ENCODE peak calls at places on chromosome 16, in six cellular contexts. N is neural progenitor cell, H is pancreas, Y is mammary epithelial cell, F is tibial artery, S is AG10803. X is an unnamed sample.

GRCh38 chr16:58638148-58639036 is 8.8 kb upstream of the CNOT1 start:
- DNase-seq in N (peak), H (no peak), Y (peak), F (peak), S (peak), X (no peak)

GRCh38 chr16:29290631-29291247 is 115.8 kb downstream of the NPIPB11 start:
- DNase-seq in N (peak), H (peak), Y (peak), F (peak), S (peak), X (peak)

GRCh38 chr16:2953706-2954105 is 10.4 kb upstream of the KREMEN2 start:
- DNase-seq in N (no peak), H (no peak), Y (no peak), F (no peak), S (no peak), X (no peak)

GRCh38 chr16:17828012-17828411 is 357.3 kb upstream of the XYLT1 start:
- DNase-seq in N (no peak), H (no peak), Y (peak), F (no peak), S (peak), X (no peak)

GRCh38 chr16:30113711-30114333 is 485 bp upstream of the GDPD3 start:
- DNase-seq in N (no peak), H (no peak), Y (peak), F (no peak), S (no peak), X (no peak)

GRCh38 chr16:50309527-50310307 is 43.4 kb downstream of the ADCY7 start:
- DNase-seq in N (no peak), H (peak), Y (no peak), F (peak), S (no peak), X (no peak)

GRCh38 chr16:58678716-58679115 is 5.9 kb downstream of the SLC38A7 start:
- DNase-seq in N (no peak), H (no peak), Y (peak), F (no peak), S (peak), X (no peak)

GRCh38 chr16:49698416-49698815 is 157.5 kb downstream of the ZNF423 start:
- DNase-seq in N (peak), H (no peak), Y (no peak), F (peak), S (no peak), X (peak)

GRCh38 chr16:11349599-11350276 is 4.5 kb downstream of the RMI2 start:
- DNase-seq in N (no peak), H (no peak), Y (peak), F (peak), S (peak), X (no peak)

GRCh38 chr16:47311738-47312505 is 148.9 kb downstream of the ITFG1 start:
- DNase-seq in N (peak), H (no peak), Y (peak), F (no peak), S (peak), X (no peak)

GRCh38 chr16:76226011-76226410 is 51.2 kb upstream of the CNTNAP4 start:
- DNase-seq in N (no peak), H (no peak), Y (no peak), F (no peak), S (no peak), X (no peak)

DNA sequence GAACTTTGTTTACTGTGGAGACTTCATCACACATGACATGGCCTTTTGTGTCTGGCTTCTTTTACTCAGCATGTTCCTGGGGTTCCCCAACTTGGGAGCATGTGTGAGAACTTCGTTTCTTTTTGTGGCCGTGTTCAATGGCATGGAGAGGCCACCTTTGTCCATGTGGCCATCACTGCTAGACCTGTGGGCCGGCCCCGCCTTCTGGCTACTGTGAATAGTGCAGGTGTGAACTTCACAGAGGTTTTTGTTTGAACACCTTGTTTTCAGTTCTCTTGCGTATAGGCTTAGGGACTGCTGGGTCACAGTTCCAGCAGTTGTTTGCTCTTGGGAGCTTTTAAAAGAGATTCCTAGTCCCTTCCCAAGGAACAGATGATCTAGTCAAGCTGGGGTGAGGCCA is 5.7 kb upstream of the SLC38A8 start:
- DNase-seq in N (peak), H (peak), Y (no peak), F (no peak), S (no peak), X (no peak)
- TF ChIP-seq CTCF in N (peak), H (peak), Y (peak), F (no peak), S (no peak), X (peak)

GRCh38 chr16:8625491-8626087 is 4.1 kb downstream of the METTL22 start:
- DNase-seq in N (no peak), H (no peak), Y (no peak), F (no peak), S (no peak), X (no peak)

GRCh38 chr16:8623634-8624033 is 2.1 kb downstream of the METTL22 start:
- DNase-seq in N (no peak), H (no peak), Y (peak), F (no peak), S (peak), X (no peak)

GRCh38 chr16:8628981-8629725 is 7.7 kb downstream of the METTL22 start:
- DNase-seq in N (no peak), H (no peak), Y (no peak), F (no peak), S (no peak), X (no peak)

GRCh38 chr16:8627456-8627855 is 6.0 kb downstream of the METTL22 start:
- DNase-seq in N (no peak), H (no peak), Y (no peak), F (no peak), S (no peak), X (no peak)

GRCh38 chr16:8626946-8627345 is 5.4 kb downstream of the METTL22 start:
- DNase-seq in N (no peak), H (no peak), Y (no peak), F (no peak), S (no peak), X (no peak)
- TF ChIP-seq CTCF in N (no peak), H (no peak), Y (no peak), F (no peak), S (no peak), X (no peak)

GRCh38 chr16:65064131-65064530 is 57.7 kb downstream of the CDH11 start:
- DNase-seq in N (no peak), H (no peak), Y (no peak), F (no peak), S (no peak), X (no peak)

GRCh38 chr16:65061263-65061662 is 60.6 kb downstream of the CDH11 start:
- DNase-seq in N (no peak), H (no peak), Y (no peak), F (no peak), S (no peak), X (no peak)

GRCh38 chr16:65061935-65062334 is 59.9 kb downstream of the CDH11 start:
- DNase-seq in N (no peak), H (no peak), Y (no peak), F (no peak), S (no peak), X (no peak)

GRCh38 chr16:65065031-65065430 is 56.8 kb downstream of the CDH11 start:
- DNase-seq in N (no peak), H (no peak), Y (no peak), F (no peak), S (no peak), X (no peak)

DNA sequence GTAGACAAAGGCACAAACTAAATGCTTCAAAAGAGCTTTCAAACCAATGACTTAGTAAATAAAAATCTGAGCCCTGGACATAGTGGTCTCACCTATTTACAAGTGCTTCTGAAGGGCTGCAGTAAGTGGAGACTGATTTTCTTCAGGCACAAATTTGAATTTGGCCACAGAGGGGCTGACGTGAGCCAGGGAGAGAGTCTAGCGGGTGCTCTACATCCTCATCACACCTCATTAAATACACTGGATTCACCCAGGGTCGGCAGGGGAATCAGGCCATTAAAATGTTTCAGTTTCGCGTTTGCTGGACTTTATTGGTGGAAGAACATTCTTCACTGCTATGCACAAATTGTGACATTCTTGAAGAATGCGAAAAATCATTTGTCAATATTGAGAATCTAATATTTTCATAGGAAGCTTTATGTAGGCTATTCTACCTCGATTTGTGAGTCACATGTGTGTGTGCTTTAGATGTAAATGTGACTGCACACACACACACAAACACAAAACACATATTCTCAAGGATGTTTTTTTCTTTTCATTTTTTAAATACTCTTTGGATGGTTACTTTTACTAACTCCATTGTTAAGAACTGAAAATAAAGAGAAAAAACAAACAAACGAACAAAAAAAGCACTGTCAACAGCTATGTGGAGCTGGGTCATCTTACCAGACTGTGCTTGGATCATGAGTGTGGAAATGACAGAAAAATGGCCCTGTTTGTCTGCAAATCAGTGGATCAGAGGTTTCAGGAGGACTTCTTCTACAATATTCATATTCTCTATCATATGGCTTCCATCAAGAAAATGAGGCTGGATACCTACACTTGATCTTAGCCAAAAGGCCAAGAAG is 58.9 kb downstream of the CDH11 start:
- DNase-seq in N (no peak), H (no peak), Y (no peak), F (no peak), S (no peak), X (peak)
- TF ChIP-seq CTCF in N (no peak), H (no peak), Y (no peak), F (no peak), S (no peak), X (no peak)

DNA sequence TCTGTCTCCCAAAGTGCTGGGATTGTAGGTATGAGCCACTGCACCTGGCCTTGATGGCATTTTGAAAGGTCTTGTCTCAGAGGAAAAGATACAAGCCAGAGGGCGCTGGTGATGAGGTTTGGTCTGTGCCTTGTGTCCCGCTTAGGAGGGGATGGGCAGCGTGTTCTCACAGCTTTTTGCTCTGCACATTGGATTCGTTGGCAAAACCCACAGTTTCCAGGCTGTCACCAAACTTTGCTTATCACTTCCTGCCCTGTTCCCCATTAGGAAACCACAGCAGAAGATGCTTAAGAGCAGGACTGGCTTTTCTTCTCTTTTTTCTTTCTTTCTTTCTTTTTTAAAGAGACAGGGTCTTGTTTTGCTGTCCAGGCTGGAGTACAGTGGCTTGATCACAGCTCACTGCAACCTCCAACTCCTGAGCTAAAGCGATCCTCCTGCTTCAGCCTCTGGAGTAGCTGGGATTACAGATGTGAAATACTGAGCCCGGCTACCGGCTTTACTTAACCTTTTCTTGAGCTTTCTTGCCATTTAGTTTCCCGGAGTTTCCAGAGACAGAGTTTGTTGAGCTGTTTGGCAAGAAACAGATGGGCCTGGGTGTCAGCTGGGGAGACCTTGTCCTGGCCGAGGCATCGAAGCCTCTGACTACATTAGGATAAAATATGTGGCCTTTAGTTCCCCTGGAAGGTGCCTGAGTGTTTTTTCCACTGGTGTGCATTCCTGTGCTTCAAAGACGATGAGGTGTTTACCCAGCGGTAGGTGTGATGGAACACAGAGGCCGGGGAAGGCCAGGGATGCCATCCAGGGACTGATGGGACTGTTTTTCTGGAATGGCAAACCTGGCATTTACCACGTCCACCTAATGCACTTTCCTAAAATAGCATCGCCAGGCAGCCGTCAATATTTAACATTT is 112.9 kb downstream of the ABCC1 start:
- DNase-seq in N (peak), H (no peak), Y (no peak), F (no peak), S (peak), X (no peak)
- TF ChIP-seq CTCF in N (peak), H (no peak), Y (no peak), F (no peak), S (no peak), X (no peak)

DNA sequence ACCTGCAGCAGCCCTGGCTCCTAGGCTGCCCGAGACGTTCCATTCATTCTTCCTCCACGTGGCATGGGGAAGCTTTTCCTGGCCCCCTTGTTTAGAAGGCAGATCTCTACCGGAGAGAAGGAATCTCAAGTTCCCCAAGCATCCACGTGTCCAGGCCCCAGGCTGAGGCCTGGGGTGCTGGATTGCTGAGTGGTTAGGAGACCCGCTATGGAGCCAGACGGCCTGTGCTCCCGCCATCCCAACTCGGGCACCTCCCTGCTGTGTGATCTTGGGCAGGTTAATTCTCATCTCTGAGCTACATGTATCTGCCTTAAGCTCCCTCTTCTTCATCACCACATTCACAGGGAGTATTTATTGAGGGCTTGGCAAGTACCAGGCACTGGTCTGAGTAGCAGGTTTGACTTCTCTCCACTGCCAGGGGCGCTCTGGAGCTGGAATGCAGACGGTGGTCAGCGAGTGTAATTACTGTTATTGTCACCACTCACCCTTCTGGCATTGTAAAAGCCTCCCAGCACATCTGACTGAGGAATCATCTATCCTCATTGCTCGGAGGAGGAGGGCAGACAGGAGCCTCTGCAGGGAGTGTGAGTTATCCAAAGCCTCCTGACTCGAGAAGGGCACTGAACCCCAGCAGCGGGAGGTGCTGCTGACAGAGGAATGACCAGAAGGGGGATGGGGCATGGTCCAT is 1.1 kb upstream of the ADGRG1 start:
- DNase-seq in N (peak), H (no peak), Y (peak), F (no peak), S (peak), X (peak)
- TF ChIP-seq CTCF in N (peak), H (no peak), Y (peak), F (no peak), S (peak), X (peak)

DNA sequence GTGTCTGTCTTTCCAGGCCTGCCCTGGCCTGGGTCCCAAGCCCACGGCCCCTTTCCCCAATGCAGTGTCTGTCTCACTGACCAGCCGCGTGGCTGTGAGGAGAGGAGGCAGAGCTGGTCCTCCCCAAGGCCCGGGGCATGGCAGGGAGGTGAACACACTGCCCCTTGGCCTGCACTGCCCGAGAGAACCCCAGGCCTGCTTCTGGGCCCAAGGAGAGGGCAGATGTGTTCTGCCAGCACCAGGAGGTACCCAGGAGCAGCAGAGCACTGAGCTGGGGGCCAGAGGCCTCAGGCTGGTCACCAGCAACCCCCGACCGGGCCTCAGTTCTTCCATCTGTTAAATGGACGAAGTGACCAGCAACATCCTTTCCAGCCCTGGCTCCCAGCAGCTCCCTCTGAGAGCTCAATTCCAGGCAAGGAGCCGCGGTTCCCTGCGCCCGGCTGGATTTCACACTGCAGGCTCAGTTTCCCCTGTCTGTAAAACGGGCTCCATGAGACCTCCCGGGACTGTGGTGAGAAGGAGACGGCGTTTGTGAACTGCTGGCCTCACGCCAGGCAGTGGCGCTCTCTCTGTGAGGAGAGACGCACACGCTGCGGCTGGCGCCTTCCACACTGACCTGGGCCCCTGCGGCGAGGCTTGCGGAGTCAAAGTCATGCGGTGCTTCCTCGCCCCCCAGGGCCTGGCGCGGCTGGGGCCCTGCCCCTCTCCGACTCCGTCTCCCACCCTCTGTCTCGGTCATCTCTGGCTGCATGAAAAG is 8.1 kb upstream of the ZFPM1 start:
- DNase-seq in N (no peak), H (no peak), Y (no peak), F (no peak), S (no peak), X (no peak)
- TF ChIP-seq CTCF in N (no peak), H (no peak), Y (no peak), F (no peak), S (no peak), X (no peak)

GRCh38 chr16:27976990-27977389 is 86.5 kb downstream of the GSG1L start:
- DNase-seq in N (no peak), H (no peak), Y (no peak), F (no peak), S (no peak), X (no peak)

GRCh38 chr16:27974896-27975540 is 88.5 kb downstream of the GSG1L start:
- DNase-seq in N (no peak), H (no peak), Y (no peak), F (no peak), S (no peak), X (no peak)

GRCh38 chr16:27972500-27972899 is 91.0 kb downstream of the GSG1L start:
- DNase-seq in N (peak), H (no peak), Y (peak), F (no peak), S (peak), X (peak)

GRCh38 chr16:27969574-27969973 is 93.9 kb downstream of the GSG1L start:
- DNase-seq in N (no peak), H (no peak), Y (peak), F (no peak), S (peak), X (no peak)

GRCh38 chr16:27973678-27974077 is 89.8 kb downstream of the GSG1L start:
- DNase-seq in N (no peak), H (no peak), Y (no peak), F (no peak), S (no peak), X (peak)
- TF ChIP-seq CTCF in N (peak), H (no peak), Y (no peak), F (no peak), S (no peak), X (peak)

DNA sequence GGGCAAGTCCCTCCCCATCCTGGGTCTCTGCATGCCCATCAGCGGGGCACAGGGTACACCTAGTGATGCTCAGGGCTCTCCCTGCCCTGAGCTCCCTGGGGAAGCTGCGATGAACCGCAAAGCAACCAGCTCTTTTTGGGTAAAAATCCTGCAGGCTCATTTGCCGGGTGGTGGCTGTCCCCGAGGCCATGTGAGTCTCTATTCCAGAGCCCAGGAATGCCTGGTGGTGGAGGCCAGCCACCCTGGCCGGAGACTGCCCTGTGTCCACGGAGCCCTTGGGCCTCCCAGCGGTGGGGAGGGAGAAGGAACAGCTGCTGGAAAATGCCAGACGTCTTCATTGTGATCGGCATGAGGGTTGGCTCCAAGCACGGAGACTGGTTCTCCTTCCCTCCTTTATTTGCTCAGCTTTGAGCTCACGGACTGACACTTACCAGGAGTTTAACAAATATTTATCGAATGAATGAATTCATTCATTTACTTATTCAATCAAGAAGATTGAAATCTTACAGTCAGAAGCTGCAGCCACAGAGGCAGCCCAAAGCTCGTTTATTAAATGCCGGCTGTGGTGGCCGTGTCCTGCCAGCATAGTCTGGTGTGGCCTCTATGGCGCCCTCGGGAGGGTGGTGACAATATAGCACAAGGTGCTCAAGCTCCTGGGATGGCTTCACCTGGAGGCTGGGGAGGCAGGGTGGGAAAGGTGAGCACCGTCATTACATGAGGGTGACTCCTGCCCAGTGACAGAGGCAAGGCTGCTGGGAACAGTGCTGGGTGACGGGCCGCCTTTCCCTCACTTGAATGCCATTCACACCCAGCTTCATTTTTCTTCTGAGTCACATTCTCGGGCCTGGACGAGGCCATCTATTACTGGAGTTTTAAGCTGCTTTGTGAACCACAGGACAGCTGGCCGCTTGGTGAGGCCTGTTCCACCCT is 31.1 kb upstream of the JPH3 start:
- DNase-seq in N (peak), H (peak), Y (no peak), F (peak), S (peak), X (peak)
- TF ChIP-seq CTCF in N (peak), H (no peak), Y (peak), F (peak), S (peak), X (no peak)